ENCODE peak calls at places on chromosome 12, in eight cellular contexts. Y, A, W, J, X, O, Z and G are unnamed samples.

GRCh38 chr12:67795235-67795634 is 146.7 kb downstream of the DYRK2 start:
- DNase-seq in A (no peak), X (no peak), J (no peak), Y (peak), Z (no peak), O (no peak), W (no peak), G (peak)

GRCh38 chr12:76026643-76027063 is 4.9 kb downstream of the PHLDA1 start:
- DNase-seq in X (no peak), Z (no peak), W (no peak), J (no peak), Y (peak), O (no peak), A (no peak), G (peak)

GRCh38 chr12:7439579-7440505 is 4.1 kb downstream of the CD163L1 start:
- DNase-seq in X (no peak), Y (no peak), J (no peak), W (peak), Z (peak), A (no peak), O (no peak), G (no peak)

GRCh38 chr12:74152370-74152769 is 385.3 kb upstream of the ATXN7L3B start:
- DNase-seq in Z (no peak), X (no peak), W (no peak), O (no peak), J (no peak), Y (no peak), A (no peak), G (no peak)

GRCh38 chr12:108270035-108270840 is 68.9 kb downstream of the CMKLR1 start:
- DNase-seq in X (no peak), Y (no peak), Z (no peak), W (no peak), J (no peak), O (no peak), A (peak), G (no peak)

GRCh38 chr12:39236994-39237393 is 205.9 kb downstream of the KIF21A start:
- DNase-seq in A (no peak), W (peak), Z (no peak), X (no peak), O (no peak), J (no peak), Y (peak), G (no peak)

GRCh38 chr12:15756822-15757221 is 32.4 kb downstream of the EPS8 start:
- DNase-seq in O (no peak), W (no peak), X (no peak), Y (peak), Z (no peak), J (no peak), A (no peak), G (no peak)

GRCh38 chr12:122473543-122474323 is 27.0 kb downstream of the ZCCHC8 start:
- DNase-seq in Y (no peak), O (no peak), J (peak), Z (no peak), A (no peak), X (no peak), W (no peak), G (no peak)

GRCh38 chr12:104816845-104817503 is 141.1 kb downstream of the SLC41A2 start:
- DNase-seq in W (no peak), O (no peak), J (no peak), Z (no peak), X (no peak), A (no peak), Y (peak), G (no peak)

GRCh38 chr12:80121661-80122060 is 22.3 kb downstream of the OTOGL start:
- DNase-seq in A (no peak), O (no peak), J (no peak), W (no peak), Y (no peak), X (no peak), Z (no peak), G (no peak)

GRCh38 chr12:6772331-6772695 is at the start of gene LAG3:
- DNase-seq in J (peak), A (no peak), O (no peak), Y (no peak), Z (no peak), W (no peak), X (no peak), G (no peak)

GRCh38 chr12:75720807-75721206 is 209.4 kb upstream of the KRR1 start:
- DNase-seq in O (no peak), A (no peak), X (peak), W (no peak), J (no peak), Z (no peak), Y (peak), G (peak)

GRCh38 chr12:104719700-104720345 is 238.3 kb downstream of the SLC41A2 start:
- DNase-seq in Y (no peak), O (no peak), A (no peak), X (no peak), Z (peak), J (no peak), W (no peak), G (no peak)

GRCh38 chr12:118432812-118433540 is 56.6 kb downstream of the SUDS3 start:
- DNase-seq in J (no peak), A (no peak), Z (no peak), O (no peak), W (no peak), X (no peak), Y (no peak), G (no peak)

GRCh38 chr12:74836567-74836966 is 298.9 kb downstream of the ATXN7L3B start:
- DNase-seq in W (no peak), X (no peak), Z (no peak), A (no peak), Y (no peak), J (no peak), O (no peak), G (no peak)

GRCh38 chr12:120197542-120197887 is 3.0 kb upstream of the GCN1 start:
- DNase-seq in A (no peak), O (no peak), J (no peak), Z (no peak), Y (no peak), W (no peak), X (no peak), G (no peak)

GRCh38 chr12:50271724-50272247 is 11.5 kb downstream of the LIMA1 start:
- DNase-seq in O (no peak), J (no peak), A (peak), X (no peak), Y (no peak), Z (no peak), W (no peak), G (no peak)